ENCODE peak calls at places on chromosomes 13 and 19, in seven cellular contexts. One of them, this sample, is unnamed.
A peak's percentile ranks its signal among the peaks of the same experiment; 100 is the strongest.

GRCh38 chr13:114063545-114064515 is 68.6 kb downstream of the RASA3 start:
- DNase-seq in WERI-Rb-1: no peak
- DNase-seq in GM23338: no peak
- DNase-seq in IMR-90: peak; percentile 61
- DNase-seq in neuronal stem cell: no peak
- DNase-seq in lung: peak; percentile 63
- DNase-seq in CD4-positive, alpha-beta T cell: no peak
- DNase-seq in this sample: no peak

GRCh38 chr13:42394361-42395065 is 122.6 kb downstream of the AKAP11 start:
- DNase-seq in GM23338: no peak
- DNase-seq in CD4-positive, alpha-beta T cell: no peak
- DNase-seq in IMR-90: no peak
- DNase-seq in lung: no peak
- DNase-seq in WERI-Rb-1: no peak
- DNase-seq in neuronal stem cell: no peak
- DNase-seq in this sample: no peak

GRCh38 chr19:18252370-18252717 is 21.9 kb downstream of the IQCN start:
- DNase-seq in IMR-90: no peak
- DNase-seq in neuronal stem cell: no peak
- DNase-seq in CD4-positive, alpha-beta T cell: no peak
- DNase-seq in WERI-Rb-1: no peak
- DNase-seq in lung: no peak
- DNase-seq in GM23338: no peak
- DNase-seq in this sample: no peak

GRCh38 chr19:4089400-4089908 is 22.8 kb upstream of the ZBTB7A start:
- DNase-seq in lung: no peak
- DNase-seq in GM23338: peak; percentile 36
- DNase-seq in neuronal stem cell: no peak
- DNase-seq in WERI-Rb-1: no peak
- DNase-seq in IMR-90: no peak
- DNase-seq in CD4-positive, alpha-beta T cell: peak; percentile 25
- DNase-seq in this sample: no peak

GRCh38 chr19:33670398-33670797 is 48.6 kb downstream of the CHST8 start:
- DNase-seq in GM23338: no peak
- DNase-seq in neuronal stem cell: no peak
- DNase-seq in CD4-positive, alpha-beta T cell: no peak
- DNase-seq in lung: no peak
- DNase-seq in IMR-90: no peak
- DNase-seq in WERI-Rb-1: no peak
- DNase-seq in this sample: no peak

GRCh38 chr13:67619987-67620386 is 389.9 kb upstream of the PCDH9 start:
- DNase-seq in neuronal stem cell: no peak
- DNase-seq in GM23338: no peak
- DNase-seq in lung: no peak
- DNase-seq in WERI-Rb-1: no peak
- DNase-seq in CD4-positive, alpha-beta T cell: no peak
- DNase-seq in IMR-90: peak; percentile 64
- DNase-seq in this sample: no peak

GRCh38 chr13:107675847-107676550 is 539.3 kb downstream of the LIG4 start:
- DNase-seq in neuronal stem cell: no peak
- DNase-seq in lung: no peak
- DNase-seq in IMR-90: no peak
- DNase-seq in GM23338: no peak
- DNase-seq in WERI-Rb-1: no peak
- DNase-seq in CD4-positive, alpha-beta T cell: no peak
- DNase-seq in this sample: no peak

GRCh38 chr19:40907968-40908735 is 26.1 kb upstream of the CYP2A7 start:
- DNase-seq in lung: peak; percentile 45
- DNase-seq in CD4-positive, alpha-beta T cell: peak; percentile 46
- DNase-seq in IMR-90: no peak
- DNase-seq in neuronal stem cell: no peak
- DNase-seq in WERI-Rb-1: no peak
- DNase-seq in GM23338: peak; percentile 78
- DNase-seq in this sample: no peak

GRCh38 chr19:10100163-10100785 is 2.2 kb downstream of the ANGPTL6 start:
- DNase-seq in neuronal stem cell: no peak
- DNase-seq in lung: no peak
- DNase-seq in GM23338: no peak
- DNase-seq in CD4-positive, alpha-beta T cell: no peak
- DNase-seq in IMR-90: no peak
- DNase-seq in WERI-Rb-1: no peak
- DNase-seq in this sample: no peak

GRCh38 chr13:110283661-110284516 is 23.1 kb downstream of the COL4A1 start:
- DNase-seq in WERI-Rb-1: no peak
- DNase-seq in GM23338: no peak
- DNase-seq in neuronal stem cell: no peak
- DNase-seq in CD4-positive, alpha-beta T cell: no peak
- DNase-seq in IMR-90: peak; percentile 66
- DNase-seq in lung: no peak
- DNase-seq in this sample: no peak

GRCh38 chr19:55657004-55657747 is 2.3 kb downstream of the U2AF2 start:
- DNase-seq in CD4-positive, alpha-beta T cell: no peak
- DNase-seq in IMR-90: no peak
- DNase-seq in WERI-Rb-1: no peak
- DNase-seq in GM23338: no peak
- DNase-seq in lung: no peak
- DNase-seq in neuronal stem cell: no peak
- DNase-seq in this sample: no peak

GRCh38 chr13:30847697-30848307 is 58.3 kb upstream of the MEDAG start:
- DNase-seq in neuronal stem cell: no peak
- DNase-seq in lung: no peak
- DNase-seq in CD4-positive, alpha-beta T cell: no peak
- DNase-seq in WERI-Rb-1: no peak
- DNase-seq in GM23338: no peak
- DNase-seq in IMR-90: peak; percentile 99
- DNase-seq in this sample: no peak

GRCh38 chr19:47362321-47362720 is 13.2 kb downstream of the DHX34 start:
- DNase-seq in IMR-90: no peak
- DNase-seq in lung: no peak
- DNase-seq in GM23338: no peak
- DNase-seq in neuronal stem cell: no peak
- DNase-seq in CD4-positive, alpha-beta T cell: no peak
- DNase-seq in WERI-Rb-1: no peak
- DNase-seq in this sample: no peak

GRCh38 chr13:75180805-75181455 is 301.0 kb downstream of the TBC1D4 start:
- DNase-seq in neuronal stem cell: no peak
- DNase-seq in WERI-Rb-1: no peak
- DNase-seq in IMR-90: peak; percentile 50
- DNase-seq in lung: no peak
- DNase-seq in GM23338: no peak
- DNase-seq in CD4-positive, alpha-beta T cell: no peak
- DNase-seq in this sample: no peak

GRCh38 chr19:44341794-44342193 is 14.7 kb downstream of the ZNF112 start:
- DNase-seq in GM23338: no peak
- DNase-seq in lung: no peak
- DNase-seq in neuronal stem cell: no peak
- DNase-seq in WERI-Rb-1: no peak
- DNase-seq in IMR-90: no peak
- DNase-seq in CD4-positive, alpha-beta T cell: no peak
- DNase-seq in this sample: no peak

GRCh38 chr19:49441960-49442350 is 628 bp upstream of the SLC17A7 start:
- DNase-seq in GM23338: no peak
- DNase-seq in IMR-90: no peak
- DNase-seq in WERI-Rb-1: no peak
- DNase-seq in lung: no peak
- DNase-seq in CD4-positive, alpha-beta T cell: no peak
- DNase-seq in neuronal stem cell: no peak
- DNase-seq in this sample: no peak
- H3K27me3 ChIP-seq in GM23338: peaks cover 50% of the 10 kb centered on the region
- H3K27me3 ChIP-seq in IMR-90: peaks cover 53% of the 10 kb centered on the region
- H3K27me3 ChIP-seq in WERI-Rb-1: no peaks in the 10 kb centered on the region
- H3K27me3 ChIP-seq in lung: no peaks in the 10 kb centered on the region
- H3K27me3 ChIP-seq in CD4-positive, alpha-beta T cell: peaks cover 54% of the 10 kb centered on the region
- H3K27me3 ChIP-seq in neuronal stem cell: peaks cover 11% of the 10 kb centered on the region
- H3K27me3 ChIP-seq in this sample: no peaks in the 10 kb centered on the region

DNA sequence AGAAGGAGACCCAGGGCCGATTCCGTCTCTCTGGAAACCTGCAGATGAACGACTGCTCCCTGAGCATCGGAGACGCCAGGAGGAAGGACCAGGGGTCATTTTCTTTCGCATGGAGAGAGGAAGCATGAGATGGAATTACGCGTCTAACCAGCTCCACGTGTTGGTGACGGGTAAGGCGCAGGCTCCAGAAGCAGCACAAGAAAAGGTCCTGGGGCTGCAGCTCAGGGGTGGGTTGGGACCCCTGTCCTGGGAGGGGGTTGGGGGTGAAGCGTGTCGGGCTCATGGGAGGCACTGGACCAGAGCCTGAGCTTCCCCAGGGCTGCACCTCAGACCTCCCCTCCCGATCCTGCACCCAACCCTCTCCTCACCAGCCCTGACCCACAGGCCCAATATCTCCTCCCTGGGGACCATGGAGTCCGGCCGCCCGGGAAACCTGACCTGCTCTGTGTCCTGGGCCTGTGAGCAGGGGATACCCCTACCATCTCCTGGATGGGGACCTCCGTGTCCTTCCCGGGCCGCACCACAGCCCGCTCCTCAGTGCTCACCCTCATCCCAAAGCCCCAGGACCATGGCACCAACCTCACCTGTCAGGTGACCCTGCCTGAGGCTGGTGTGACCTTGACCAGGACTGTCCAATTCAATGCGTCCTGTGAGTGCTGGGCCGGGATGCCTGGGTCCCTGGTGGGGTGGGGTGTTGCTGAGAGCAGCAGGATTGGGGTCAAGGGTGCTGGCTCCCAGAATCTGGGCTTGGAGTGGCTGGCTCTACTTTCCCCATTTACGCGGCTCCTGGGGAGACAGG is 39.6 kb upstream of the CD33 start:
- DNase-seq in neuronal stem cell: no peak
- DNase-seq in IMR-90: no peak
- DNase-seq in lung: no peak
- DNase-seq in GM23338: no peak
- DNase-seq in WERI-Rb-1: no peak
- DNase-seq in CD4-positive, alpha-beta T cell: no peak
- DNase-seq in this sample: no peak
- H3K27me3 ChIP-seq in neuronal stem cell: no peaks in the 10 kb centered on the region
- H3K27me3 ChIP-seq in IMR-90: no peaks in the 10 kb centered on the region
- H3K27me3 ChIP-seq in lung: peaks cover 6% of the 10 kb centered on the region
- H3K27me3 ChIP-seq in GM23338: peaks cover 11% of the 10 kb centered on the region
- H3K27me3 ChIP-seq in WERI-Rb-1: peaks cover 75% of the 10 kb centered on the region
- H3K27me3 ChIP-seq in CD4-positive, alpha-beta T cell: no peaks in the 10 kb centered on the region
- H3K27me3 ChIP-seq in this sample: no peaks in the 10 kb centered on the region

DNA sequence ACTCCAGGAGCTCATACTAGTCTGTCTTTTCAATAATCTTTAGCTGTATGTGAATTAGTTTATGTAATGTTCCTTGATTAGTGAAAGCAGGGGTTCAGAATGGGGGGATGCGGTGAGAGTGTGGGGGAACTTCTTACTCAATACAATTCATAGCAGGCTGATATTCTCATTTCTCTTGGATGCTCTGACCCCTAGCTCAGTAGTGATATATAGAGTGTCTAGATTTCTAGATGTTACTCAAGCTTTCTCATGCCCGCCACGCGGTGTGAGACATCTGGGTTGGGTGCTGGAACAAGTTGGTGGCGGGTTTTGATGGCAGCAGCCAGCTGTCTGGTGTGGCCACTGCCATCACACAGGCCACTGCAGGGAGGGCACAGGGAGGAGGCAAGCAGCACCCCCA is 39.3 kb upstream of the FLT1 start:
- DNase-seq in lung: no peak
- DNase-seq in GM23338: no peak
- DNase-seq in IMR-90: no peak
- DNase-seq in CD4-positive, alpha-beta T cell: no peak
- DNase-seq in neuronal stem cell: no peak
- DNase-seq in WERI-Rb-1: no peak
- DNase-seq in this sample: no peak
- H3K27me3 ChIP-seq in lung: no peaks in the 10 kb centered on the region
- H3K27me3 ChIP-seq in GM23338: peaks cover 40% of the 10 kb centered on the region
- H3K27me3 ChIP-seq in IMR-90: peaks cover 3% of the 10 kb centered on the region
- H3K27me3 ChIP-seq in CD4-positive, alpha-beta T cell: peaks cover 54% of the 10 kb centered on the region
- H3K27me3 ChIP-seq in neuronal stem cell: peaks cover 9% of the 10 kb centered on the region
- H3K27me3 ChIP-seq in WERI-Rb-1: no peaks in the 10 kb centered on the region
- H3K27me3 ChIP-seq in this sample: peaks cover 9% of the 10 kb centered on the region

DNA sequence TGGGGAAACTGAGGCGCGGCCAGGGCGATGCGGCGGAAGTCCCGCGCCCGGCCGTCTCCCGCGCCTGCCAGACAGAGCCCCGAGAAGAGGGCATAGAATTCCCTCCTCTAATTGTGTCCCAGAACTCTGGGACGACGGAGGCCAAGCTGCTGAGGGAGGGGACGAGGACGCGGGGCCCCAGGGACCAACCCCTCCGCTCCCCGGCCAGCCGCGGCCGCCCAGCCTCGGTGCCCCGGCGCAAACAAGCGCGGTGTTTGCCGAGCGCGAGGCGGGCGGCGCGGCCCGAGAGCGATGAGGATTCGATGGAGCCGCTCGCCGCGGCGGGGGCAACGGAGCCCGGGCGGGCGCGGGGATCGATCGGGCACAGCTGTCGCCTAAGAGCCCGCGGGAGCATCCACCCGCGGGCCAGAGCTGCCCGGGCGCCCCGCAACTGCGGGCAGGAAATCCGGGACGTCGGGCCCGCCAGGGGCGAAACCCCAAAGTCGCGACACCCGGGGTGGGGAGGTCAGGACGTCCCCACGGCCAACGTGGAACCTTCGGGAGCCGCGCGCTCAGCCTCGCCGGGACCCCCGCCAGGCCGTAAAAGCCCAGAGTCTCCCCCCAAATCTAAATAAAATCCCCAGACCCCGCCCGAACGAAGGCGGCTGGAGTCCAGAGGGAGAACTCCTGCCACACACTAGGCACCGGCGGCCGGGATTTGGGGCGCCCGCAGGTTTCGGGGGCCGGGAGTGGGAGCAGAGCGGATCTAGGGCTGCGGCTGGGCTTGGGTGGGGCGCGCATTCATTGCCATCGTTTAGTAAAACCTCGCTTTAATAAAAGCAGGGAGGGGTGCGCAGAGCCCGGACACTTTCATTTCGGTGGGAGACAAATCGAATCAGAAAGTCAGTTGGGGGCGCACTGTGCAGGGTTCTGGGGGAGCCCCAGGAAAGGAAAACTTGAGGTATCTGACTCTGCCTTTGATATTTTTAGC is 3.6 kb upstream of the ONECUT3 start:
- DNase-seq in WERI-Rb-1: peak; percentile 43
- DNase-seq in neuronal stem cell: no peak
- DNase-seq in CD4-positive, alpha-beta T cell: no peak
- DNase-seq in IMR-90: no peak
- DNase-seq in GM23338: no peak
- DNase-seq in lung: no peak
- DNase-seq in this sample: no peak
- H3K27me3 ChIP-seq in WERI-Rb-1: peaks cover 81% of the 10 kb centered on the region
- H3K27me3 ChIP-seq in neuronal stem cell: peaks cover 67% of the 10 kb centered on the region
- H3K27me3 ChIP-seq in CD4-positive, alpha-beta T cell: peaks cover 80% of the 10 kb centered on the region
- H3K27me3 ChIP-seq in IMR-90: peaks cover 69% of the 10 kb centered on the region
- H3K27me3 ChIP-seq in GM23338: peaks cover 92% of the 10 kb centered on the region
- H3K27me3 ChIP-seq in lung: peaks cover 49% of the 10 kb centered on the region
- H3K27me3 ChIP-seq in this sample: peaks cover 29% of the 10 kb centered on the region